ENCODE peak calls at places on chromosome 12, in six cellular contexts. One of them, this sample, is unnamed.

GRCh38 chr12:125538800-125539199 is 473.6 kb downstream of the AACS start:
- DNase-seq in mesendoderm: no peak
- DNase-seq in IMR-90: no peak
- DNase-seq in H9: no peak
- DNase-seq in H1: no peak
- DNase-seq in mesenchymal stem cell: no peak
- DNase-seq in this sample: no peak

GRCh38 chr12:112551681-112552080 is 132.9 kb downstream of the PTPN11 start:
- DNase-seq in mesendoderm: peak
- DNase-seq in IMR-90: no peak
- DNase-seq in H9: no peak
- DNase-seq in H1: no peak
- DNase-seq in mesenchymal stem cell: no peak
- DNase-seq in this sample: no peak

GRCh38 chr12:39538679-39539104 is 80.9 kb downstream of the ABCD2 start:
- DNase-seq in mesendoderm: no peak
- DNase-seq in IMR-90: no peak
- DNase-seq in H9: no peak
- DNase-seq in H1: no peak
- DNase-seq in mesenchymal stem cell: no peak
- DNase-seq in this sample: no peak

GRCh38 chr12:62840311-62840710 is 94.6 kb downstream of the PPM1H start:
- DNase-seq in mesendoderm: peak
- DNase-seq in IMR-90: no peak
- DNase-seq in H9: no peak
- DNase-seq in H1: no peak
- DNase-seq in mesenchymal stem cell: no peak
- DNase-seq in this sample: no peak

GRCh38 chr12:12008931-12009611 is 61.7 kb upstream of the BCL2L14 start:
- DNase-seq in mesendoderm: peak
- DNase-seq in IMR-90: peak
- DNase-seq in H9: peak
- DNase-seq in H1: peak
- DNase-seq in mesenchymal stem cell: peak
- DNase-seq in this sample: peak

GRCh38 chr12:10194160-10194559 is 15.3 kb downstream of the TMEM52B start:
- DNase-seq in mesendoderm: no peak
- DNase-seq in IMR-90: peak
- DNase-seq in H9: no peak
- DNase-seq in H1: no peak
- DNase-seq in mesenchymal stem cell: no peak
- DNase-seq in this sample: no peak

GRCh38 chr12:57323402-57323801 is 72.4 kb upstream of the STAC3 start:
- DNase-seq in mesendoderm: no peak
- DNase-seq in IMR-90: no peak
- DNase-seq in H9: no peak
- DNase-seq in H1: no peak
- DNase-seq in mesenchymal stem cell: no peak
- DNase-seq in this sample: no peak

GRCh38 chr12:112543666-112544185 is 125.0 kb downstream of the PTPN11 start:
- DNase-seq in mesendoderm: no peak
- DNase-seq in IMR-90: no peak
- DNase-seq in H9: no peak
- DNase-seq in H1: no peak
- DNase-seq in mesenchymal stem cell: no peak
- DNase-seq in this sample: no peak

GRCh38 chr12:82619644-82620043 is 67.1 kb upstream of the TMTC2 start:
- DNase-seq in mesendoderm: no peak
- DNase-seq in IMR-90: no peak
- DNase-seq in H9: no peak
- DNase-seq in H1: no peak
- DNase-seq in mesenchymal stem cell: no peak
- DNase-seq in this sample: no peak

GRCh38 chr12:54725233-54725843 is 77.2 kb upstream of the DCD start:
- DNase-seq in mesendoderm: peak
- DNase-seq in IMR-90: no peak
- DNase-seq in H9: peak
- DNase-seq in H1: no peak
- DNase-seq in mesenchymal stem cell: peak
- DNase-seq in this sample: no peak

GRCh38 chr12:53820503-53820902 is 68.7 kb upstream of the CISTR start:
- DNase-seq in mesendoderm: peak
- DNase-seq in IMR-90: peak
- DNase-seq in H9: no peak
- DNase-seq in H1: no peak
- DNase-seq in mesenchymal stem cell: peak
- DNase-seq in this sample: no peak

GRCh38 chr12:83700858-83701257 is 1014.2 kb downstream of the TMTC2 start:
- DNase-seq in mesendoderm: no peak
- DNase-seq in IMR-90: no peak
- DNase-seq in H9: no peak
- DNase-seq in H1: no peak
- DNase-seq in mesenchymal stem cell: no peak
- DNase-seq in this sample: no peak

GRCh38 chr12:96506776-96507175 is 17.4 kb downstream of the CFAP54 start:
- DNase-seq in mesendoderm: no peak
- DNase-seq in IMR-90: no peak
- DNase-seq in H9: no peak
- DNase-seq in H1: no peak
- DNase-seq in mesenchymal stem cell: no peak
- DNase-seq in this sample: no peak

GRCh38 chr12:24649209-24649608 is 299.7 kb downstream of the BCAT1 start:
- DNase-seq in mesendoderm: no peak
- DNase-seq in IMR-90: no peak
- DNase-seq in H9: no peak
- DNase-seq in H1: no peak
- DNase-seq in mesenchymal stem cell: no peak
- DNase-seq in this sample: no peak

GRCh38 chr12:24645254-24645653 is 303.6 kb downstream of the BCAT1 start:
- DNase-seq in mesendoderm: no peak
- DNase-seq in IMR-90: no peak
- DNase-seq in H9: no peak
- DNase-seq in H1: no peak
- DNase-seq in mesenchymal stem cell: no peak
- DNase-seq in this sample: no peak

GRCh38 chr12:24643120-24644119 is 305.5 kb downstream of the BCAT1 start:
- DNase-seq in mesendoderm: no peak
- DNase-seq in IMR-90: no peak
- DNase-seq in H9: no peak
- DNase-seq in H1: no peak
- DNase-seq in mesenchymal stem cell: no peak
- DNase-seq in this sample: no peak
- H3K23ac ChIP-seq in mesendoderm: no peak
- H3K23ac ChIP-seq in IMR-90: no peak
- H3K23ac ChIP-seq in H9: no peak
- H3K23ac ChIP-seq in H1: no peak
- H3K23ac ChIP-seq in mesenchymal stem cell: no peak
- H3K23ac ChIP-seq in this sample: no peak

GRCh38 chr12:42267408-42268190 is 29.6 kb upstream of the YAF2 start:
- DNase-seq in mesendoderm: no peak
- DNase-seq in IMR-90: no peak
- DNase-seq in H9: no peak
- DNase-seq in H1: no peak
- DNase-seq in mesenchymal stem cell: no peak
- DNase-seq in this sample: no peak
- H2AK5ac ChIP-seq in mesendoderm: no peak
- H2AK5ac ChIP-seq in IMR-90: no peak
- H2AK5ac ChIP-seq in H9: no peak
- H2AK5ac ChIP-seq in H1: no peak
- H2AK5ac ChIP-seq in mesenchymal stem cell: no peak
- H2AK5ac ChIP-seq in this sample: no peak

GRCh38 chr12:50261654-50262053 is 21.7 kb downstream of the LIMA1 start:
- DNase-seq in mesendoderm: no peak
- DNase-seq in IMR-90: peak
- DNase-seq in H9: no peak
- DNase-seq in H1: no peak
- DNase-seq in mesenchymal stem cell: no peak
- DNase-seq in this sample: no peak
- H2BK15ac ChIP-seq in mesendoderm: no peak
- H2BK15ac ChIP-seq in IMR-90: no peak
- H2BK15ac ChIP-seq in H9: no peak
- H2BK15ac ChIP-seq in H1: no peak
- H2BK15ac ChIP-seq in mesenchymal stem cell: no peak
- H2BK15ac ChIP-seq in this sample: no peak

GRCh38 chr12:132317233-132317938 is 12.0 kb downstream of the GALNT9 start:
- DNase-seq in mesendoderm: no peak
- DNase-seq in IMR-90: no peak
- DNase-seq in H9: no peak
- DNase-seq in H1: no peak
- DNase-seq in mesenchymal stem cell: no peak
- DNase-seq in this sample: no peak
- H3K23ac ChIP-seq in mesendoderm: no peak
- H3K23ac ChIP-seq in IMR-90: no peak
- H3K23ac ChIP-seq in H9: no peak
- H3K23ac ChIP-seq in H1: no peak
- H3K23ac ChIP-seq in mesenchymal stem cell: no peak
- H3K23ac ChIP-seq in this sample: peak

GRCh38 chr12:114789276-114789675 is 105.3 kb upstream of the TBX3 start:
- DNase-seq in mesendoderm: no peak
- DNase-seq in IMR-90: no peak
- DNase-seq in H9: no peak
- DNase-seq in H1: no peak
- DNase-seq in mesenchymal stem cell: no peak
- DNase-seq in this sample: no peak

GRCh38 chr12:114790276-114790675 is 106.3 kb upstream of the TBX3 start:
- DNase-seq in mesendoderm: peak
- DNase-seq in IMR-90: no peak
- DNase-seq in H9: no peak
- DNase-seq in H1: no peak
- DNase-seq in mesenchymal stem cell: no peak
- DNase-seq in this sample: no peak

GRCh38 chr12:114789821-114790220 is 105.8 kb upstream of the TBX3 start:
- DNase-seq in mesendoderm: peak
- DNase-seq in IMR-90: no peak
- DNase-seq in H9: no peak
- DNase-seq in H1: no peak
- DNase-seq in mesenchymal stem cell: no peak
- DNase-seq in this sample: no peak

GRCh38 chr12:114799574-114800487 is 115.9 kb upstream of the TBX3 start:
- DNase-seq in mesendoderm: no peak
- DNase-seq in IMR-90: peak
- DNase-seq in H9: peak
- DNase-seq in H1: no peak
- DNase-seq in mesenchymal stem cell: peak
- DNase-seq in this sample: peak

GRCh38 chr12:114794049-114794558 is 110.1 kb upstream of the TBX3 start:
- DNase-seq in mesendoderm: peak
- DNase-seq in IMR-90: no peak
- DNase-seq in H9: no peak
- DNase-seq in H1: no peak
- DNase-seq in mesenchymal stem cell: no peak
- DNase-seq in this sample: no peak
- H2AK5ac ChIP-seq in mesendoderm: no peak
- H2AK5ac ChIP-seq in IMR-90: peak
- H2AK5ac ChIP-seq in H9: no peak
- H2AK5ac ChIP-seq in H1: no peak
- H2AK5ac ChIP-seq in mesenchymal stem cell: no peak
- H2AK5ac ChIP-seq in this sample: no peak

GRCh38 chr12:28866715-28867503 is 282.2 kb upstream of the FAR2 start:
- DNase-seq in mesendoderm: no peak
- DNase-seq in IMR-90: no peak
- DNase-seq in H9: no peak
- DNase-seq in H1: no peak
- DNase-seq in mesenchymal stem cell: peak
- DNase-seq in this sample: no peak
- H2BK15ac ChIP-seq in mesendoderm: no peak
- H2BK15ac ChIP-seq in IMR-90: no peak
- H2BK15ac ChIP-seq in H9: no peak
- H2BK15ac ChIP-seq in H1: no peak
- H2BK15ac ChIP-seq in mesenchymal stem cell: no peak
- H2BK15ac ChIP-seq in this sample: no peak

GRCh38 chr12:132318618-132319033 is 10.8 kb downstream of the GALNT9 start:
- DNase-seq in mesendoderm: no peak
- DNase-seq in IMR-90: no peak
- DNase-seq in H9: no peak
- DNase-seq in H1: no peak
- DNase-seq in mesenchymal stem cell: no peak
- DNase-seq in this sample: no peak

GRCh38 chr12:132318135-132318534 is 11.3 kb downstream of the GALNT9 start:
- DNase-seq in mesendoderm: no peak
- DNase-seq in IMR-90: no peak
- DNase-seq in H9: no peak
- DNase-seq in H1: no peak
- DNase-seq in mesenchymal stem cell: no peak
- DNase-seq in this sample: no peak

GRCh38 chr12:132315507-132315906 is 13.9 kb downstream of the GALNT9 start:
- DNase-seq in mesendoderm: no peak
- DNase-seq in IMR-90: no peak
- DNase-seq in H9: no peak
- DNase-seq in H1: no peak
- DNase-seq in mesenchymal stem cell: no peak
- DNase-seq in this sample: no peak

GRCh38 chr12:132315951-132316350 is 13.4 kb downstream of the GALNT9 start:
- DNase-seq in mesendoderm: no peak
- DNase-seq in IMR-90: no peak
- DNase-seq in H9: no peak
- DNase-seq in H1: no peak
- DNase-seq in mesenchymal stem cell: no peak
- DNase-seq in this sample: no peak

DNA sequence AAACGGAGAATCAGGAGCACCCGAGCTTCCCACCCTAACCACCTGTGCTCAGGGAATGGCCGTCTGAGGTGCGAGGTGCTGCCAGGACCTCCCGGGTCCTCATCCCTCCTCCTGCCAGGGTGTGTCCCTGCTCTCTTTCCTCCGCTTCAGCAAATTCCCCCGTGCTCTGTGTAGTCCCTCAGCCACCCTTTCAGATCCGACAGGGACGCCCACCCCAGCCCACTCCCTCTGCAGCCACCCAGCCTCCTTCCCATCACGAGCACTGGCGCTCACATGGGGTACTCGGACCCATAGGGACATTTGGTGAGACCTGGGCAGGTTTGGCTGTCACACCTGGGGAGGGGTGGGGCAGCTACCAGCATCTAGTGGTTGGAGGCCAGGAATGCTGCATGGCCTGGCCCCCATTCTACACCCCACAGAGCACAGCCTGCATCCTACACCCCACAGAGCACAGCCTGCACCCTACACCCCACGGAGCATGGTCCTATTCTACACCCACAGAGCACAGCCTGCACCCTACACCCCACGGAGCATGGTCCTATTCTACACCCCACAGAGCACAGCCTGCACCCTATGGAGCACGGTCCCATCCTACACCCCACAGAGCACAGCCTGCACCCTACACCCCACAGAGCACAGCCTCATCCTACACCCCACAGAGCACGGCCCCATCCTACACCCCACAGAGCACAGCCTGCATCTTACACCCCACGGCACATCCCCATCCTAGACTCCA is 12.7 kb downstream of the GALNT9 start:
- DNase-seq in mesendoderm: no peak
- DNase-seq in IMR-90: no peak
- DNase-seq in H9: no peak
- DNase-seq in H1: no peak
- DNase-seq in mesenchymal stem cell: no peak
- DNase-seq in this sample: no peak
- H3K23ac ChIP-seq in mesendoderm: no peak
- H3K23ac ChIP-seq in IMR-90: no peak
- H3K23ac ChIP-seq in H9: no peak
- H3K23ac ChIP-seq in H1: no peak
- H3K23ac ChIP-seq in mesenchymal stem cell: no peak
- H3K23ac ChIP-seq in this sample: peak